ENCODE peak calls at places on chromosomes 6 and 20, in six cellular contexts. S is GM06990, J is ELF-1, E is naive B cell, N is 8988T, B is HFFc6. I is an unnamed sample.

GRCh38 chr20:14295812-14296211 is 41.6 kb downstream of the FLRT3 start:
- DNase-seq in S (no peak), B (no peak), E (no peak), J (no peak), N (no peak), I (no peak)

GRCh38 chr20:29743101-29743931 is 1514.1 kb upstream of the DEFB115 start:
- DNase-seq in B (no peak), E (no peak), N (no peak), J (peak; percentile 33), S (no peak), I (no peak)

GRCh38 chr6:157878039-157878438 is 55.0 kb downstream of the SNX9 start:
- DNase-seq in N (no peak), J (no peak), S (no peak), B (no peak), E (no peak), I (no peak)

GRCh38 chr20:9059931-9060330 is 9.0 kb upstream of the PLCB4 start:
- DNase-seq in B (peak; percentile 56), N (no peak), J (no peak), E (no peak), S (no peak), I (no peak)

GRCh38 chr6:29617782-29618557 is 15.0 kb downstream of the GABBR1 start:
- DNase-seq in J (no peak), E (no peak), N (no peak), S (no peak), B (no peak), I (no peak)

GRCh38 chr20:37519508-37520416 is 1.3 kb upstream of the NNAT start:
- DNase-seq in N (peak; percentile 79), E (no peak), J (peak; percentile 62), S (no peak), B (no peak), I (peak; percentile 88)

GRCh38 chr6:73710470-73710869 is 14.5 kb downstream of the CD109 start:
- DNase-seq in J (no peak), S (no peak), B (peak; percentile 41), E (no peak), N (no peak), I (no peak)

GRCh38 chr20:21352703-21353102 is 44.6 kb downstream of the NKX2-4 start:
- DNase-seq in J (no peak), E (no peak), S (no peak), B (peak; percentile 50), N (no peak), I (no peak)

GRCh38 chr6:116229287-116229913 is 24.5 kb downstream of the TSPYL4 start:
- DNase-seq in B (peak; percentile 99), N (no peak), J (peak; percentile 85), E (no peak), S (no peak), I (peak; percentile 98)

GRCh38 chr6:168347615-168348014 is 28.0 kb upstream of the DACT2 start:
- DNase-seq in J (no peak), E (no peak), N (no peak), B (no peak), S (no peak), I (no peak)

GRCh38 chr6:121771937-121772717 is 336.7 kb downstream of the GJA1 start:
- DNase-seq in J (no peak), B (no peak), S (no peak), E (no peak), N (no peak), I (no peak)

GRCh38 chr6:7590918-7591302 is 912 bp downstream of the SNRNP48 start:
- DNase-seq in B (no peak), E (no peak), S (no peak), J (no peak), N (no peak), I (peak; percentile 26)

GRCh38 chr20:4855097-4855496 is 133.4 kb downstream of the PRND start:
- DNase-seq in S (no peak), E (no peak), N (no peak), J (no peak), B (no peak), I (no peak)

GRCh38 chr20:25148181-25148981 is 47.1 kb upstream of the ENTPD6 start:
- DNase-seq in S (no peak), B (no peak), E (peak; percentile 36), J (peak; percentile 61), N (no peak), I (peak; percentile 83)

GRCh38 chr6:53410508-53411258 is 61.9 kb upstream of the ELOVL5 start:
- DNase-seq in J (peak; percentile 14), N (peak; percentile 22), E (peak; percentile 55), S (peak; percentile 44), B (peak; percentile 23), I (peak; percentile 20)

GRCh38 chr6:43799671-43800623 is 29.9 kb downstream of the VEGFA start:
- DNase-seq in J (no peak), S (no peak), E (no peak), N (no peak), B (no peak), I (no peak)

GRCh38 chr20:51189814-51190782 is 167.2 kb upstream of the KCNG1 start:
- DNase-seq in J (no peak), B (no peak), E (peak; percentile 14), N (no peak), S (no peak), I (no peak)

GRCh38 chr6:138953451-138953850 is 34.6 kb downstream of the REPS1 start:
- DNase-seq in S (no peak), J (no peak), E (no peak), N (no peak), B (peak; percentile 37), I (no peak)

GRCh38 chr6:27213544-27214125 is 33.9 kb upstream of the PRSS16 start:
- DNase-seq in E (no peak), N (no peak), S (peak; percentile 51), J (peak; percentile 94), B (peak; percentile 38), I (no peak)

GRCh38 chr20:23062632-23063031 is 13.2 kb upstream of the THBD start:
- DNase-seq in N (no peak), E (no peak), J (no peak), S (no peak), B (no peak), I (no peak)

GRCh38 chr20:33945391-33946079 is 48.2 kb upstream of the RALY start:
- DNase-seq in B (peak; percentile 70), E (no peak), S (no peak), J (no peak), N (no peak), I (no peak)

GRCh38 chr6:28657756-28658465 is 132.2 kb downstream of the GPX5 start:
- DNase-seq in B (peak; percentile 57), N (no peak), J (peak; percentile 72), E (peak; percentile 29), S (peak; percentile 32), I (peak; percentile 76)

GRCh38 chr6:8130399-8130798 is 28.1 kb upstream of the EEF1E1 start:
- DNase-seq in N (no peak), E (no peak), J (no peak), B (no peak), S (no peak), I (no peak)

GRCh38 chr6:51743999-51744398 is 343.4 kb downstream of the PKHD1 start:
- DNase-seq in S (no peak), E (no peak), B (no peak), N (no peak), J (no peak), I (no peak)

GRCh38 chr20:37526238-37526838 is 1.3 kb downstream of the BLCAP start:
- DNase-seq in S (no peak), N (peak; percentile 70), J (peak; percentile 82), E (peak; percentile 42), B (peak; percentile 40), I (peak; percentile 81)

GRCh38 chr20:34268851-34269668 is 27.8 kb downstream of the ASIP start:
- DNase-seq in B (no peak), J (peak; percentile 67), E (peak; percentile 16), N (no peak), S (peak; percentile 26), I (peak; percentile 73)

GRCh38 chr6:142400495-142400894 is 98.7 kb downstream of the ADGRG6 start:
- DNase-seq in N (no peak), B (no peak), E (no peak), S (no peak), J (no peak), I (no peak)

GRCh38 chr6:44715188-44715587 is 327.7 kb downstream of the CDC5L start:
- DNase-seq in N (no peak), E (no peak), B (no peak), J (no peak), S (no peak), I (peak; percentile 24)

GRCh38 chr6:109023348-109023925 is 71.2 kb downstream of the SESN1 start:
- DNase-seq in E (no peak), N (no peak), B (no peak), S (no peak), J (no peak), I (no peak)

GRCh38 chr6:139983555-139984276 is 609.3 kb upstream of the CITED2 start:
- DNase-seq in J (no peak), N (no peak), E (no peak), S (no peak), B (peak; percentile 44), I (no peak)

GRCh38 chr20:62332421-62332820 is 29.6 kb downstream of the ADRM1 start:
- DNase-seq in S (no peak), N (no peak), B (no peak), E (no peak), J (no peak), I (no peak)

I was measured in left kidney.